ENCODE peak calls at places on chromosome 19, in ten cellular contexts. L, E, I, M, U, Y, C, N, P and R are unnamed samples.
A peak's percentile ranks its signal among the peaks of the same experiment; 100 is the strongest.

GRCh38 chr19:48918801-48919247 is 14.7 kb upstream of the DHDH start:
- DNase-seq in L (peak; percentile 77), E (no peak), I (peak; percentile 22), M (peak; percentile 43), U (no peak), Y (no peak), C (no peak), N (no peak), P (no peak), R (no peak)

GRCh38 chr19:8363803-8364771 is at the start of gene ANGPTL4:
- DNase-seq in L (no peak), E (no peak), I (peak; percentile 53), M (peak; percentile 86), U (peak; percentile 60), Y (peak; percentile 73), C (peak; percentile 53), N (peak; percentile 90), P (peak; percentile 64), R (peak; percentile 11)

GRCh38 chr19:49114630-49115363 is 627 bp downstream of the LIN7B start:
- DNase-seq in L (peak; percentile 25), E (no peak), I (peak; percentile 54), M (peak; percentile 74), U (peak; percentile 64), Y (peak; percentile 57), C (peak; percentile 40), N (peak; percentile 81), P (peak; percentile 53), R (peak; percentile 55)

GRCh38 chr19:45676851-45677263 is 8.8 kb downstream of the GIPR start:
- DNase-seq in L (peak; percentile 44), E (peak; percentile 57), I (peak; percentile 38), M (no peak), U (peak; percentile 33), Y (peak; percentile 56), C (peak; percentile 42), N (peak; percentile 37), P (no peak), R (no peak)

GRCh38 chr19:48540110-48540509 is 11.9 kb upstream of the SULT2B1 start:
- DNase-seq in L (no peak), E (no peak), I (no peak), M (no peak), U (no peak), Y (no peak), C (no peak), N (no peak), P (no peak), R (no peak)

GRCh38 chr19:29860492-29860891 is 48.7 kb downstream of the CCNE1 start:
- DNase-seq in L (peak; percentile 23), E (no peak), I (no peak), M (no peak), U (no peak), Y (no peak), C (no peak), N (no peak), P (no peak), R (no peak)

GRCh38 chr19:3984584-3984907 is 717 bp downstream of the EEF2 start:
- DNase-seq in L (peak; percentile 33), E (peak; percentile 9), I (no peak), M (no peak), U (no peak), Y (no peak), C (no peak), N (no peak), P (no peak), R (no peak)

GRCh38 chr19:7869910-7870511 is 4.2 kb downstream of the PRR36 start:
- DNase-seq in L (peak; percentile 89), E (no peak), I (peak; percentile 56), M (peak; percentile 85), U (no peak), Y (peak; percentile 76), C (peak; percentile 48), N (peak; percentile 53), P (no peak), R (no peak)

GRCh38 chr19:45439569-45440258 is 16.0 kb upstream of the ERCC1 start:
- DNase-seq in L (peak; percentile 89), E (peak; percentile 86), I (peak; percentile 80), M (peak; percentile 81), U (peak; percentile 76), Y (peak; percentile 92), C (peak; percentile 68), N (peak; percentile 88), P (peak; percentile 86), R (peak; percentile 71)

GRCh38 chr19:49080392-49080791 is 4.9 kb upstream of the SNRNP70 start:
- DNase-seq in L (no peak), E (no peak), I (no peak), M (no peak), U (no peak), Y (no peak), C (no peak), N (no peak), P (no peak), R (no peak)

GRCh38 chr19:43652546-43652874 is 12.9 kb upstream of the CADM4 start:
- DNase-seq in L (no peak), E (no peak), I (no peak), M (no peak), U (no peak), Y (no peak), C (no peak), N (no peak), P (no peak), R (no peak)

GRCh38 chr19:21910318-21910717 is 74.3 kb upstream of the ZNF43 start:
- DNase-seq in L (no peak), E (no peak), I (no peak), M (no peak), U (no peak), Y (no peak), C (no peak), N (no peak), P (no peak), R (no peak)